ENCODE peak calls at places on chromosomes 5 and 9, in five cellular contexts. N, J, C, S and T are unnamed samples.
A peak's percentile ranks its signal among the peaks of the same experiment; 100 is the strongest.

GRCh38 chr5:100901851-100902341 is 1.2 kb downstream of the ST8SIA4 start:
- DNase-seq in N (peak; percentile 26), J (no peak), C (no peak), S (no peak), T (no peak)

GRCh38 chr5:91272858-91273257 is 110.3 kb downstream of the ARRDC3 start:
- DNase-seq in C (no peak), S (no peak), J (peak; percentile 69), N (no peak), T (peak; percentile 69)

GRCh38 chr9:134245179-134245578 is 80.8 kb upstream of the RNU6ATAC start:
- DNase-seq in C (no peak), N (no peak), S (no peak), J (no peak), T (no peak)

GRCh38 chr5:172805018-172805683 is 28.9 kb upstream of the ERGIC1 start:
- DNase-seq in N (no peak), J (no peak), S (no peak), C (no peak), T (no peak)

GRCh38 chr5:153153086-153153485 is 337.4 kb upstream of the GRIA1 start:
- DNase-seq in N (no peak), J (peak; percentile 48), C (no peak), S (no peak), T (no peak)

GRCh38 chr5:174511711-174512253 is 212.6 kb upstream of the MSX2 start:
- DNase-seq in J (no peak), S (no peak), C (no peak), N (no peak), T (no peak)

GRCh38 chr9:134327671-134328231 is 1.5 kb downstream of the RXRA start:
- DNase-seq in J (peak; percentile 41), S (no peak), N (no peak), C (no peak), T (no peak)

GRCh38 chr9:20396509-20396908 is 225.8 kb downstream of the MLLT3 start:
- DNase-seq in S (no peak), C (no peak), J (no peak), N (no peak), T (no peak)

GRCh38 chr5:77301447-77301878 is 91.0 kb downstream of the PDE8B start:
- DNase-seq in N (no peak), J (peak; percentile 65), C (no peak), S (no peak), T (peak; percentile 85)

GRCh38 chr5:136020383-136021015 is 8.3 kb upstream of the TGFBI start:
- DNase-seq in J (peak; percentile 97), N (no peak), S (no peak), C (no peak), T (peak; percentile 99)

GRCh38 chr5:107005653-107006052 is 665.1 kb downstream of the EFNA5 start:
- DNase-seq in N (no peak), C (no peak), J (no peak), S (no peak), T (no peak)

GRCh38 chr5:143239877-143240518 is 163.5 kb downstream of the NR3C1 start:
- DNase-seq in C (no peak), S (no peak), N (no peak), J (peak; percentile 71), T (peak; percentile 74)

GRCh38 chr9:116269250-116269649 is 115.7 kb downstream of the PAPPA start:
- DNase-seq in S (no peak), C (no peak), N (no peak), J (peak; percentile 54), T (no peak)

GRCh38 chr5:57795203-57795602 is 312.6 kb upstream of the ACTBL2 start:
- DNase-seq in C (no peak), S (no peak), N (no peak), J (no peak), T (no peak)

GRCh38 chr9:38026021-38026809 is 42.8 kb downstream of the SHB start:
- DNase-seq in N (no peak), C (peak; percentile 67), S (no peak), J (peak; percentile 97), T (peak; percentile 98)

GRCh38 chr5:54656261-54656728 is 138.7 kb downstream of the SNX18 start:
- DNase-seq in N (no peak), J (peak; percentile 51), S (no peak), C (no peak), T (no peak)

GRCh38 chr5:73160239-73160671 is 12.7 kb upstream of the TMEM174 start:
- DNase-seq in N (no peak), C (no peak), J (no peak), S (no peak), T (no peak)

GRCh38 chr5:78275998-78276543 is 18.4 kb downstream of the AP3B1 start:
- DNase-seq in C (no peak), S (no peak), N (no peak), J (no peak), T (peak; percentile 12)

GRCh38 chr5:139495644-139496435 is 13.3 kb upstream of the STING1 start:
- DNase-seq in S (no peak), N (no peak), C (no peak), J (peak; percentile 30), T (peak; percentile 89)

GRCh38 chr5:978693-979092 is 29.9 kb upstream of the NKD2 start:
- DNase-seq in C (no peak), S (no peak), N (no peak), J (no peak), T (no peak)

GRCh38 chr9:38316166-38316765 is 76.2 kb upstream of the ALDH1B1 start:
- DNase-seq in N (no peak), S (no peak), J (no peak), C (no peak), T (no peak)

GRCh38 chr5:369151-369939 is 47.8 kb downstream of the AHRR start:
- DNase-seq in S (no peak), N (no peak), J (no peak), C (peak; percentile 26), T (peak; percentile 63)

GRCh38 chr5:32244017-32244416 is 68.7 kb downstream of the MTMR12 start:
- DNase-seq in S (no peak), J (no peak), N (no peak), C (no peak), T (no peak)

GRCh38 chr5:1639757-1640156 is 116.0 kb upstream of the LPCAT1 start:
- DNase-seq in S (no peak), C (no peak), J (no peak), N (no peak), T (no peak)

DNA sequence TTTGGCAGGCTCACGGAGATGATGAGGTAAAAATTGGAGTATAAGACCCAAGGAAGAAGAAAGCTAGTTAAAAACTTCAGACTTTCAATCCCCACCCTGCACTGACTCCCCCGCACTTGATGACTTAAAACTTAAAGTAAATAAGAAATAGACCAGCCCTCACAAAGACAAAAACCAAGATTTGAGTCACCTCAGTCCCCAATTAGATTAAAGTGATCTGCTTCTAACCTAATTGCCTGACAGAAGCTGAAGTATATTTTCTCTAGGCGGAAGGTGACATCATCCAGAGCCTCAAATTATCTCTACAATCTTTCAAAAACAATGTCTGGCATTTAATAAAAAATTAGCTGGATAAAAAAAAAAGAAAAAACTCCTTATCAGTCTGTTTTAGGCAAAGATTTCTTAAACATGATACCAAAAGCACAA is 124.1 kb upstream of the PJA2 start:
- DNase-seq in C (no peak), S (no peak), J (peak; percentile 6), N (no peak), T (no peak)
- H2AFZ ChIP-seq in C (no peak overlapping the region), S (no peak overlapping the region), J (no peak overlapping the region), N (no peak overlapping the region), T (no peak overlapping the region)

DNA sequence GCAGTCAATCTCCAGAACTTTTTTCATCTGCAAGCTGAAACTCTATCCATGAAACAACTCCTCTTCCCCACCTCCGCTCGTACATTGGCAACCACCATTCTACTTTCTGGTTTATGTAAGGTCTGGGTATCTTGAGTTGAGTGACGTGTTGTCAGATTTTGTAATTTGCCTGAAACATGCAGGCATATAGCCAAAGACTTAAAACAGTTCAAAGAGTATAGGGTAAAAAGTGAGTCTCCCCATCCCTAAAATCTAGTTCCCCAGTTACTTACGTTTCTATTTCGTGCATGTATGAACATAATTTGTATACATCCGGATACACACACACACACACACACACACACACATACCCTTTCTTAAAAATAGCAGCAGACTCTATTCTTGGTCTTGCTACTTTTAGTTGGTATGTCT is 868 bp downstream of the HSDL2 start:
- DNase-seq in J (peak; percentile 50), S (no peak), C (no peak), N (no peak), T (peak; percentile 29)
- H2BK15ac ChIP-seq in J (no peak overlapping the region), S (no peak overlapping the region), C (no peak overlapping the region), N (no peak overlapping the region), T (no peak overlapping the region)

GRCh38 chr5:141790630-141791029 is 87.6 kb downstream of the PCDH1 start:
- DNase-seq in N (no peak), S (no peak), C (no peak), J (no peak), T (no peak)

GRCh38 chr5:141785667-141786066 is 92.5 kb downstream of the PCDH1 start:
- DNase-seq in C (no peak), J (no peak), N (no peak), S (no peak), T (no peak)

GRCh38 chr5:141787376-141787775 is 90.8 kb downstream of the PCDH1 start:
- DNase-seq in C (no peak), J (no peak), N (no peak), S (no peak), T (no peak)

GRCh38 chr5:141786700-141787099 is 91.5 kb downstream of the PCDH1 start:
- DNase-seq in S (no peak), J (no peak), N (no peak), C (no peak), T (no peak)

GRCh38 chr5:141788296-141788980 is 89.8 kb downstream of the PCDH1 start:
- DNase-seq in N (no peak), S (no peak), J (no peak), C (no peak), T (no peak)
- H2AFZ ChIP-seq in N (no peak overlapping the region), S (no peak overlapping the region), J (no peak overlapping the region), C (no peak overlapping the region), T (no peak overlapping the region)

DNA sequence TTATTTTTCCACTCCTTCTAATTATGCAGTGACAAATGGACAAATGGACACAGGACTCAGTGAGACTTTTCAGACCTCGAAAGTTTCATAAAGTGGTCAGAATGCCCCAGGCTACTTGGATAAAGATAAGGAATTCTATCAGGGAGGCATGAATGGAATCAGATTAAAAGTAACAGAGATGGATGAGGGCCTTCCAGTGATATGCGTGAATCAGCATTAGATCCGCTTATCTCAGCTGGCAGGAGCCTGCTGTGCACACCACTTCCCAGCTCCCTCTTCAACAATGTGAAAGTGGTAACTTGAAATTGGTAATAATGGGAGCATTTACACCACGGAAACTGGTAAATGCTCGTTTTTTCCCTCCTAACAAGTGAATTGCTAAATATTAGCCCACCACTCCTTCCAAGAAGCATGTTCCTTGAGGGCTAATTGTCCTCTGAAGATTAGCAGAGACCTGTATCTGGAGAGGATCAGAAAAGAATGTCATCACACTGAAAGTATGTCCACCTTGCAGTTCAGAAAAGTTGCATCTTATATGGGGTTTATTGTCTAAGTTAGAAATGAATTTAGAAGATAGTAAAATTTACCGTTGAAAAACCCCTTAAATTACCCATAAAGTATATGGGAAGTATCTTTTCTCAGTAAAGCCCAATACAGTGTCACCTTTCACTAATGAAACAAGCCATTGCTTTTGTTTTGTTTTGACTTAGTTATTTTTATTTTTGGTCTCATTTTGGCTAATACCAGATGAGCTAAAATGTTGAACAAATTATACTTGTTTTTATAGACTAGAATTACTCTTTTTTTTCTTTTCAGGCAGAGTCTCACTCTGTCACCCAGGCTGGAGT is 125.3 kb downstream of the DPYSL3 start:
- DNase-seq in N (no peak), S (no peak), J (no peak), C (no peak), T (no peak)
- H2BK15ac ChIP-seq in N (no peak overlapping the region), S (no peak overlapping the region), J (no peak overlapping the region), C (no peak overlapping the region), T (no peak overlapping the region)

GRCh38 chr9:121906074-121906520 is 187.0 kb downstream of the TTLL11 start:
- DNase-seq in S (no peak), N (no peak), C (no peak), J (peak; percentile 43), T (peak; percentile 68)
- H2AFZ ChIP-seq in S (no peak overlapping the region), N (no peak overlapping the region), C (no peak overlapping the region), J (no peak overlapping the region), T (no peak overlapping the region)